ENCODE peak calls at places on chromosomes 4 and X, in ten cellular contexts. L is CD8-positive, alpha-beta T cell; C is stomach; R is cardiac muscle cell; Y is Peyer's patch; J is astrocyte; G is transverse colon; H is mucosa of descending colon; E is sigmoid colon; P is Panc1. I is an unnamed sample.
A peak's percentile ranks its signal among the peaks of the same experiment; 100 is the strongest.

GRCh38 chrX:40058719-40059118 is 39.0 kb downstream of the BCOR start:
- DNase-seq in L (no peak), C (peak; percentile 41), R (no peak), Y (peak; percentile 62), J (no peak), G (peak; percentile 48), H (peak; percentile 64), E (no peak), P (no peak), I (no peak)

GRCh38 chrX:48468693-48469691 is 1.1 kb downstream of the SLC38A5 start:
- DNase-seq in L (no peak), C (no peak), R (no peak), Y (no peak), J (no peak), G (peak; percentile 31), H (no peak), E (peak; percentile 52), P (no peak), I (no peak)

GRCh38 chrX:17679820-17680219 is 57.5 kb upstream of the SCML1 start:
- DNase-seq in L (no peak), C (no peak), R (no peak), Y (no peak), J (no peak), G (peak; percentile 29), H (no peak), E (no peak), P (no peak), I (no peak)

GRCh38 chrX:37825225-37825842 is 22.0 kb downstream of the DYNLT3 start:
- DNase-seq in L (peak; percentile 26), C (peak; percentile 57), R (peak; percentile 51), Y (no peak), J (no peak), G (peak; percentile 58), H (no peak), E (peak; percentile 64), P (no peak), I (no peak)

GRCh38 chr4:112330921-112331320 is 33.8 kb downstream of the ALPK1 start:
- DNase-seq in L (no peak), C (no peak), R (no peak), Y (no peak), J (no peak), G (no peak), H (no peak), E (no peak), P (no peak), I (no peak)

GRCh38 chr4:10732235-10732975 is 47.8 kb upstream of the CLNK start:
- DNase-seq in L (no peak), C (no peak), R (no peak), Y (no peak), J (no peak), G (no peak), H (no peak), E (no peak), P (no peak), I (no peak)

GRCh38 chr4:94595880-94596483 is 144.2 kb downstream of the PDLIM5 start:
- DNase-seq in L (no peak), C (no peak), R (peak; percentile 74), Y (no peak), J (peak; percentile 47), G (no peak), H (no peak), E (no peak), P (peak; percentile 27), I (no peak)

GRCh38 chr4:96354036-96354712 is 514.3 kb downstream of the PDHA2 start:
- DNase-seq in L (no peak), C (no peak), R (peak; percentile 53), Y (no peak), J (peak; percentile 8), G (no peak), H (no peak), E (no peak), P (no peak), I (no peak)

GRCh38 chr4:141636077-141636770 is at the start of gene IL15:
- DNase-seq in L (peak; percentile 11), C (peak; percentile 79), R (peak; percentile 54), Y (peak; percentile 92), J (no peak), G (peak; percentile 90), H (peak; percentile 93), E (peak; percentile 79), P (no peak), I (peak; percentile 72)

GRCh38 chr4:1402516-1403101 is 3.6 kb downstream of the NKX1-1 start:
- DNase-seq in L (no peak), C (peak; percentile 17), R (no peak), Y (peak; percentile 39), J (no peak), G (no peak), H (no peak), E (peak; percentile 56), P (no peak), I (no peak)

GRCh38 chr4:180057891-180058643 is 2185.1 kb upstream of the TENM3 start:
- DNase-seq in L (no peak), C (no peak), R (peak; percentile 16), Y (peak; percentile 65), J (peak; percentile 23), G (peak; percentile 13), H (peak; percentile 52), E (no peak), P (no peak), I (no peak)

GRCh38 chrX:110541266-110541665 is 182.6 kb downstream of the RTL9 start:
- DNase-seq in L (no peak), C (no peak), R (no peak), Y (no peak), J (no peak), G (no peak), H (no peak), E (no peak), P (no peak), I (no peak)

GRCh38 chr4:156298230-156298629 is 344.6 kb upstream of the CTSO start:
- DNase-seq in L (no peak), C (no peak), R (peak; percentile 77), Y (no peak), J (peak; percentile 95), G (peak; percentile 16), H (no peak), E (peak; percentile 87), P (no peak), I (peak; percentile 23)

GRCh38 chrX:121635141-121635540 is 587.7 kb downstream of the GLUD2 start:
- DNase-seq in L (no peak), C (no peak), R (no peak), Y (no peak), J (peak; percentile 54), G (no peak), H (no peak), E (no peak), P (no peak), I (no peak)

GRCh38 chrX:68571292-68572256 is 72.7 kb downstream of the YIPF6 start:
- DNase-seq in L (no peak), C (no peak), R (peak; percentile 84), Y (no peak), J (peak; percentile 77), G (no peak), H (no peak), E (no peak), P (peak; percentile 32), I (no peak)

GRCh38 chr4:120132935-120133334 is 66.3 kb upstream of the MAD2L1 start:
- DNase-seq in L (no peak), C (no peak), R (peak; percentile 16), Y (no peak), J (no peak), G (no peak), H (no peak), E (no peak), P (no peak), I (no peak)

GRCh38 chrX:131262200-131262599 is 26.9 kb downstream of the IGSF1 start:
- DNase-seq in L (no peak), C (no peak), R (no peak), Y (no peak), J (no peak), G (no peak), H (no peak), E (no peak), P (no peak), I (no peak)

GRCh38 chrX:131264053-131264452 is 25.1 kb downstream of the IGSF1 start:
- DNase-seq in L (no peak), C (no peak), R (no peak), Y (no peak), J (no peak), G (no peak), H (no peak), E (no peak), P (no peak), I (no peak)

GRCh38 chrX:131264665-131265064 is 24.4 kb downstream of the IGSF1 start:
- DNase-seq in L (no peak), C (no peak), R (no peak), Y (no peak), J (no peak), G (no peak), H (no peak), E (no peak), P (no peak), I (peak; percentile 17)

GRCh38 chrX:131262738-131263679 is 26.1 kb downstream of the IGSF1 start:
- DNase-seq in L (no peak), C (no peak), R (no peak), Y (no peak), J (no peak), G (peak; percentile 15), H (peak; percentile 19), E (no peak), P (no peak), I (no peak)
- TF ChIP-seq CTCF in L (no peak), C (no peak), R (no peak), Y (no peak), J (no peak), G (no peak), H (no peak), E (no peak), P (peak; percentile 66), I (no peak)

DNA sequence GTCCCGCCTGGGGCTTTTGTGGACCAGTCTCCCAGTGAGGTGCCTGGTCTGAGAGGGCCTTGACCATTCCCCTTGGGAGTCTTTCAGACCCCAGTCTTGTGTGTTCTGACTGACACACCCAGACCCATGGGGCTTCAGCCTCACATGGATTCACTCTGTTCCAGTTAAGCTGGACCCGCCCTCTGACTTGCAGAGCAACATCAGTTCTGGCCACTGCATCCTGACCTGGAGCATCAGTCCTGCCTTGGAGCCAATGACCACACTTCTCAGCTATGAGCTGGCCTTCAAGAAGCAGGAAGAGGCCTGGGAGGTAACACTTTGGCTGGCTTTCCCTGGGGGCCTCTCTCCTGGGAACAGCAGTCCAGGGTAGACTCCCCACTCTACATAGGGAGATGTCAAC is 6.8 kb downstream of the IL9R start:
- DNase-seq in L (no peak), C (no peak), R (no peak), Y (no peak), J (no peak), G (no peak), H (no peak), E (no peak), P (no peak), I (no peak)
- H3K9me3 ChIP-seq in L (no peaks in the 10 kb centered on the region), C (no peaks in the 10 kb centered on the region), R (no peaks in the 10 kb centered on the region), Y (no peaks in the 10 kb centered on the region), J (peaks cover 11% of the 10 kb centered on the region), G (no peaks in the 10 kb centered on the region), H (no peaks in the 10 kb centered on the region), E (no peaks in the 10 kb centered on the region), P (no peaks in the 10 kb centered on the region), I (no peaks in the 10 kb centered on the region)

GRCh38 chrX:11429543-11430085 is 136.4 kb downstream of the AMELX start:
- DNase-seq in L (no peak), C (no peak), R (no peak), Y (no peak), J (no peak), G (no peak), H (no peak), E (no peak), P (no peak), I (no peak)
- TF ChIP-seq CTCF in L (no peak), C (no peak), R (no peak), Y (no peak), J (no peak), G (no peak), H (no peak), E (no peak), P (no peak), I (no peak)

GRCh38 chrX:31190221-31190975 is 118.6 kb upstream of the FTHL17 start:
- DNase-seq in L (no peak), C (no peak), R (peak; percentile 32), Y (no peak), J (no peak), G (no peak), H (no peak), E (no peak), P (no peak), I (no peak)
- H3K9me3 ChIP-seq in L (no peaks in the 10 kb centered on the region), C (no peaks in the 10 kb centered on the region), R (no peaks in the 10 kb centered on the region), Y (no peaks in the 10 kb centered on the region), J (no peaks in the 10 kb centered on the region), G (no peaks in the 10 kb centered on the region), H (no peaks in the 10 kb centered on the region), E (no peaks in the 10 kb centered on the region), P (no peaks in the 10 kb centered on the region), I (no peaks in the 10 kb centered on the region)

I was measured in heart left ventricle.